ENCODE peak calls at places on chromosomes 6 and 20, in four cellular contexts. Z is HCT116; T is aorta; N is stimulated activated naive CD8-positive, alpha-beta T cell treated with anti-CD3 and anti-CD28 coated beads, Interleukin-15, amount 100 ng/mL, for 72 hours. K is an unnamed sample.

GRCh38 chr6:89564752-89565427 is 73.7 kb downstream of the LYRM2 start:
- ATAC-seq in Z (no peak), T (peak), N (no peak), K (peak)

GRCh38 chr20:8805737-8806442 is 263.0 kb upstream of the PLCB4 start:
- ATAC-seq in Z (no peak), T (no peak), N (peak), K (no peak)

GRCh38 chr20:62876441-62876825 is 14.8 kb upstream of the TCFL5 start:
- ATAC-seq in Z (no peak), T (peak), N (peak), K (peak)

GRCh38 chr6:144689503-144690040 is 404.4 kb downstream of the UTRN start:
- ATAC-seq in Z (no peak), T (no peak), N (no peak), K (no peak)

GRCh38 chr6:52394251-52394666 is 25.9 kb upstream of the EFHC1 start:
- ATAC-seq in Z (no peak), T (no peak), N (peak), K (no peak)

GRCh38 chr6:140138311-140138994 is 764.0 kb upstream of the CITED2 start:
- ATAC-seq in Z (no peak), T (no peak), N (no peak), K (no peak)

GRCh38 chr20:37365760-37366638 is 20.1 kb downstream of the SRC start:
- ATAC-seq in Z (no peak), T (no peak), N (no peak), K (no peak)

GRCh38 chr6:111482236-111482958 is 621 bp downstream of the REV3L start:
- ATAC-seq in Z (peak), T (peak), N (peak), K (peak)